ENCODE peak calls at places on chromosome 3, in eight cellular contexts. One of them, this sample, is unnamed. For H4K20me1 and H3K79me2, the result is how much of the 10 kb centered on the place peaks cover.

GRCh38 chr3:58176185-58176530 is 34.6 kb downstream of the DNASE1L3 start:
- DNase-seq in fibroblast of lung: no peak
- DNase-seq in endothelial cell of umbilical vein: no peak
- DNase-seq in GM23248: no peak
- DNase-seq in H9: no peak
- DNase-seq in hepatocyte: no peak
- DNase-seq in PC-3: no peak
- DNase-seq in K562: no peak
- DNase-seq in this sample: no peak

GRCh38 chr3:177607596-177607995 is 410.3 kb upstream of the TBL1XR1 start:
- DNase-seq in fibroblast of lung: no peak
- DNase-seq in endothelial cell of umbilical vein: no peak
- DNase-seq in GM23248: no peak
- DNase-seq in H9: no peak
- DNase-seq in hepatocyte: no peak
- DNase-seq in PC-3: no peak
- DNase-seq in K562: no peak
- DNase-seq in this sample: no peak

GRCh38 chr3:99941211-99941610 is 123.5 kb downstream of the CMSS1 start:
- DNase-seq in fibroblast of lung: no peak
- DNase-seq in endothelial cell of umbilical vein: no peak
- DNase-seq in GM23248: no peak
- DNase-seq in H9: no peak
- DNase-seq in hepatocyte: no peak
- DNase-seq in PC-3: no peak
- DNase-seq in K562: no peak
- DNase-seq in this sample: no peak

GRCh38 chr3:79587150-79587549 is 180.6 kb downstream of the ROBO1 start:
- DNase-seq in fibroblast of lung: no peak
- DNase-seq in endothelial cell of umbilical vein: peak
- DNase-seq in GM23248: no peak
- DNase-seq in H9: no peak
- DNase-seq in hepatocyte: no peak
- DNase-seq in PC-3: no peak
- DNase-seq in K562: no peak
- DNase-seq in this sample: no peak

GRCh38 chr3:125280966-125281365 is 68.4 kb upstream of the SLC12A8 start:
- DNase-seq in fibroblast of lung: peak
- DNase-seq in endothelial cell of umbilical vein: peak
- DNase-seq in GM23248: peak
- DNase-seq in H9: no peak
- DNase-seq in hepatocyte: no peak
- DNase-seq in PC-3: no peak
- DNase-seq in K562: no peak
- DNase-seq in this sample: no peak

GRCh38 chr3:4994823-4995499 is 15.7 kb downstream of the BHLHE40 start:
- DNase-seq in fibroblast of lung: peak
- DNase-seq in endothelial cell of umbilical vein: peak
- DNase-seq in GM23248: peak
- DNase-seq in H9: no peak
- DNase-seq in hepatocyte: peak
- DNase-seq in PC-3: peak
- DNase-seq in K562: peak
- DNase-seq in this sample: peak

GRCh38 chr3:72520690-72521308 is 327.4 kb downstream of the SHQ1 start:
- DNase-seq in fibroblast of lung: peak
- DNase-seq in endothelial cell of umbilical vein: no peak
- DNase-seq in GM23248: peak
- DNase-seq in H9: no peak
- DNase-seq in hepatocyte: peak
- DNase-seq in PC-3: peak
- DNase-seq in K562: no peak
- DNase-seq in this sample: no peak

GRCh38 chr3:36258381-36258780 is 121.9 kb upstream of the STAC start:
- DNase-seq in fibroblast of lung: no peak
- DNase-seq in endothelial cell of umbilical vein: no peak
- DNase-seq in GM23248: peak
- DNase-seq in H9: no peak
- DNase-seq in hepatocyte: no peak
- DNase-seq in PC-3: no peak
- DNase-seq in K562: no peak
- DNase-seq in this sample: no peak

GRCh38 chr3:47016934-47017435 is 37.5 kb downstream of the NBEAL2 start:
- DNase-seq in fibroblast of lung: peak
- DNase-seq in endothelial cell of umbilical vein: peak
- DNase-seq in GM23248: peak
- DNase-seq in H9: no peak
- DNase-seq in hepatocyte: no peak
- DNase-seq in PC-3: peak
- DNase-seq in K562: peak
- DNase-seq in this sample: peak

GRCh38 chr3:56422316-56422715 is 46.0 kb downstream of the ERC2 start:
- DNase-seq in fibroblast of lung: no peak
- DNase-seq in endothelial cell of umbilical vein: no peak
- DNase-seq in GM23248: no peak
- DNase-seq in H9: no peak
- DNase-seq in hepatocyte: no peak
- DNase-seq in PC-3: no peak
- DNase-seq in K562: no peak
- DNase-seq in this sample: no peak

GRCh38 chr3:195224156-195224979 is 46.6 kb downstream of the XXYLT1 start:
- DNase-seq in fibroblast of lung: no peak
- DNase-seq in endothelial cell of umbilical vein: no peak
- DNase-seq in GM23248: peak
- DNase-seq in H9: no peak
- DNase-seq in hepatocyte: no peak
- DNase-seq in PC-3: no peak
- DNase-seq in K562: no peak
- DNase-seq in this sample: no peak

GRCh38 chr3:157329541-157329940 is 107.1 kb upstream of the PTX3 start:
- DNase-seq in fibroblast of lung: no peak
- DNase-seq in endothelial cell of umbilical vein: no peak
- DNase-seq in GM23248: peak
- DNase-seq in H9: no peak
- DNase-seq in hepatocyte: no peak
- DNase-seq in PC-3: no peak
- DNase-seq in K562: no peak
- DNase-seq in this sample: no peak

GRCh38 chr3:30638685-30639412 is 32.4 kb downstream of the TGFBR2 start:
- DNase-seq in fibroblast of lung: no peak
- DNase-seq in endothelial cell of umbilical vein: no peak
- DNase-seq in GM23248: no peak
- DNase-seq in H9: no peak
- DNase-seq in hepatocyte: no peak
- DNase-seq in PC-3: no peak
- DNase-seq in K562: no peak
- DNase-seq in this sample: no peak
- H4K20me1 ChIP-seq in fibroblast of lung: under half
- H4K20me1 ChIP-seq in endothelial cell of umbilical vein: under half
- H4K20me1 ChIP-seq in GM23248: under half
- H4K20me1 ChIP-seq in H9: under half
- H4K20me1 ChIP-seq in hepatocyte: under half
- H4K20me1 ChIP-seq in PC-3: under half
- H4K20me1 ChIP-seq in K562: under half
- H4K20me1 ChIP-seq in this sample: under half

GRCh38 chr3:106729481-106729880 is 647.8 kb upstream of the CCDC54 start:
- DNase-seq in fibroblast of lung: no peak
- DNase-seq in endothelial cell of umbilical vein: peak
- DNase-seq in GM23248: no peak
- DNase-seq in H9: no peak
- DNase-seq in hepatocyte: no peak
- DNase-seq in PC-3: no peak
- DNase-seq in K562: no peak
- DNase-seq in this sample: no peak

GRCh38 chr3:106731230-106731629 is 646.0 kb upstream of the CCDC54 start:
- DNase-seq in fibroblast of lung: no peak
- DNase-seq in endothelial cell of umbilical vein: peak
- DNase-seq in GM23248: no peak
- DNase-seq in H9: no peak
- DNase-seq in hepatocyte: no peak
- DNase-seq in PC-3: no peak
- DNase-seq in K562: no peak
- DNase-seq in this sample: peak

GRCh38 chr3:106728315-106728821 is 648.9 kb upstream of the CCDC54 start:
- DNase-seq in fibroblast of lung: peak
- DNase-seq in endothelial cell of umbilical vein: peak
- DNase-seq in GM23248: peak
- DNase-seq in H9: no peak
- DNase-seq in hepatocyte: no peak
- DNase-seq in PC-3: peak
- DNase-seq in K562: no peak
- DNase-seq in this sample: peak
- H3K4me2 ChIP-seq in fibroblast of lung: peak
- H3K4me2 ChIP-seq in endothelial cell of umbilical vein: peak
- H3K4me2 ChIP-seq in GM23248: peak
- H3K4me2 ChIP-seq in H9: no peak
- H3K4me2 ChIP-seq in hepatocyte: no peak
- H3K4me2 ChIP-seq in PC-3: peak
- H3K4me2 ChIP-seq in K562: no peak
- H3K4me2 ChIP-seq in this sample: peak

GRCh38 chr3:81728766-81729544 is 32.5 kb downstream of the GBE1 start:
- DNase-seq in fibroblast of lung: peak
- DNase-seq in endothelial cell of umbilical vein: peak
- DNase-seq in GM23248: peak
- DNase-seq in H9: no peak
- DNase-seq in hepatocyte: no peak
- DNase-seq in PC-3: peak
- DNase-seq in K562: no peak
- DNase-seq in this sample: no peak
- H3K79me2 ChIP-seq in fibroblast of lung: half or more
- H3K79me2 ChIP-seq in endothelial cell of umbilical vein: under half
- H3K79me2 ChIP-seq in GM23248: half or more
- H3K79me2 ChIP-seq in H9: under half
- H3K79me2 ChIP-seq in hepatocyte: under half
- H3K79me2 ChIP-seq in PC-3: half or more
- H3K79me2 ChIP-seq in K562: under half
- H3K79me2 ChIP-seq in this sample: half or more

GRCh38 chr3:185718736-185719456 is 105.9 kb downstream of the IGF2BP2 start:
- DNase-seq in fibroblast of lung: no peak
- DNase-seq in endothelial cell of umbilical vein: no peak
- DNase-seq in GM23248: no peak
- DNase-seq in H9: no peak
- DNase-seq in hepatocyte: no peak
- DNase-seq in PC-3: no peak
- DNase-seq in K562: no peak
- DNase-seq in this sample: no peak

GRCh38 chr3:185721970-185722369 is 102.9 kb downstream of the IGF2BP2 start:
- DNase-seq in fibroblast of lung: no peak
- DNase-seq in endothelial cell of umbilical vein: no peak
- DNase-seq in GM23248: no peak
- DNase-seq in H9: no peak
- DNase-seq in hepatocyte: no peak
- DNase-seq in PC-3: no peak
- DNase-seq in K562: no peak
- DNase-seq in this sample: no peak

GRCh38 chr3:185717627-185718330 is 107.1 kb downstream of the IGF2BP2 start:
- DNase-seq in fibroblast of lung: peak
- DNase-seq in endothelial cell of umbilical vein: peak
- DNase-seq in GM23248: no peak
- DNase-seq in H9: no peak
- DNase-seq in hepatocyte: no peak
- DNase-seq in PC-3: no peak
- DNase-seq in K562: no peak
- DNase-seq in this sample: peak

GRCh38 chr3:185722920-185723319 is 101.9 kb downstream of the IGF2BP2 start:
- DNase-seq in fibroblast of lung: no peak
- DNase-seq in endothelial cell of umbilical vein: no peak
- DNase-seq in GM23248: no peak
- DNase-seq in H9: no peak
- DNase-seq in hepatocyte: no peak
- DNase-seq in PC-3: no peak
- DNase-seq in K562: no peak
- DNase-seq in this sample: peak

DNA sequence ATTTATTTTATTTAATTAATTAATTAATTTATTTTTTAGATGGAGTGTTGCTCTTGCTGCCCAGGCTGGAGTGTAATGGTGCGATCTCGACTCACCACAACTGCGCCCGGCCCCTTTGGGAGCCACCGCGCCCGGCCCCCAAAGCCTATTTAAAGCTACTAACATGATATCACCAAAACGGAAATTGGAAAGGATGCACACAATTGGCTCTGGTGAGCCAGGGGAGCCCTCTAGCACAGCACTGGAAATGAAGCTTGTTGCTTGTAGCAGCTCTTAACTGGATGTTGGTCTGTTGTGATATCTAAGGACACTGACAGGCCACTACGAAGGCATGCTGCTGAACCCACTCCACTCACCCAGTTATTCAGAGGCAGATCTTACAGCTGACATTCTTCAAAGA is 104.5 kb downstream of the IGF2BP2 start:
- DNase-seq in fibroblast of lung: no peak
- DNase-seq in endothelial cell of umbilical vein: no peak
- DNase-seq in GM23248: no peak
- DNase-seq in H9: no peak
- DNase-seq in hepatocyte: no peak
- DNase-seq in PC-3: no peak
- DNase-seq in K562: no peak
- DNase-seq in this sample: peak
- H4K20me1 ChIP-seq in fibroblast of lung: under half
- H4K20me1 ChIP-seq in endothelial cell of umbilical vein: under half
- H4K20me1 ChIP-seq in GM23248: under half
- H4K20me1 ChIP-seq in H9: under half
- H4K20me1 ChIP-seq in hepatocyte: half or more
- H4K20me1 ChIP-seq in PC-3: under half
- H4K20me1 ChIP-seq in K562: under half
- H4K20me1 ChIP-seq in this sample: under half